ENCODE peak calls at places on chromosomes 5 and 9, in four cellular contexts. E is MCF 10A, T is Peyer's patch, I is A549. U is an unnamed sample.

GRCh38 chr5:76861616-76862015 is 11.8 kb downstream of the S100Z start:
- DNase-seq in I (no peak), T (no peak), E (no peak), U (no peak)

GRCh38 chr5:152305525-152305924 is 99.6 kb downstream of the NMUR2 start:
- DNase-seq in I (no peak), T (no peak), E (no peak), U (no peak)

GRCh38 chr5:65102826-65103673 is 334.3 kb downstream of the CWC27 start:
- DNase-seq in E (peak), I (peak), T (peak), U (peak)

GRCh38 chr5:142403583-142403982 is 78.8 kb upstream of the SPRY4 start:
- DNase-seq in T (no peak), I (no peak), E (no peak), U (no peak)

GRCh38 chr5:52859619-52860018 is 71.9 kb downstream of the ITGA1 start:
- DNase-seq in I (no peak), T (no peak), E (peak), U (no peak)

GRCh38 chr5:35857004-35857345 is 284 bp downstream of the IL7R start:
- DNase-seq in E (peak), I (no peak), T (no peak), U (no peak)

GRCh38 chr9:34072410-34072809 is 23.7 kb upstream of the UBAP2 start:
- DNase-seq in I (no peak), E (peak), T (no peak), U (no peak)

GRCh38 chr9:4293293-4293931 is 6.5 kb downstream of the GLIS3 start:
- DNase-seq in I (peak), E (peak), T (no peak), U (no peak)

GRCh38 chr5:174284873-174285272 is 239.4 kb downstream of the NSG2 start:
- DNase-seq in T (no peak), I (no peak), E (no peak), U (no peak)

GRCh38 chr5:34914671-34915138 is 599 bp downstream of the RAD1 start:
- DNase-seq in I (peak), T (peak), E (no peak), U (no peak)

GRCh38 chr9:127253446-127253845 is 11.1 kb upstream of the GARNL3 start:
- DNase-seq in I (no peak), E (no peak), T (no peak), U (no peak)

GRCh38 chr9:117305454-117305853 is 109.4 kb downstream of the ASTN2 start:
- DNase-seq in E (no peak), T (no peak), I (no peak), U (no peak)

GRCh38 chr9:94142353-94142752 is 58.1 kb downstream of the PTPDC1 start:
- DNase-seq in E (no peak), T (no peak), I (no peak), U (no peak)

GRCh38 chr5:56358703-56359428 is 125.7 kb upstream of the ANKRD55 start:
- DNase-seq in I (peak), T (no peak), E (no peak), U (no peak)

GRCh38 chr9:72205513-72205912 is 56.3 kb downstream of the GDA start:
- DNase-seq in I (no peak), T (no peak), E (peak), U (peak)

GRCh38 chr9:72207278-72207677 is 58.0 kb downstream of the GDA start:
- DNase-seq in T (no peak), E (no peak), I (no peak), U (peak)

GRCh38 chr9:72200452-72200851 is 51.2 kb downstream of the GDA start:
- DNase-seq in E (no peak), T (no peak), I (no peak), U (no peak)

GRCh38 chr9:72204062-72204461 is 54.8 kb downstream of the GDA start:
- DNase-seq in I (no peak), E (no peak), T (no peak), U (no peak)

DNA sequence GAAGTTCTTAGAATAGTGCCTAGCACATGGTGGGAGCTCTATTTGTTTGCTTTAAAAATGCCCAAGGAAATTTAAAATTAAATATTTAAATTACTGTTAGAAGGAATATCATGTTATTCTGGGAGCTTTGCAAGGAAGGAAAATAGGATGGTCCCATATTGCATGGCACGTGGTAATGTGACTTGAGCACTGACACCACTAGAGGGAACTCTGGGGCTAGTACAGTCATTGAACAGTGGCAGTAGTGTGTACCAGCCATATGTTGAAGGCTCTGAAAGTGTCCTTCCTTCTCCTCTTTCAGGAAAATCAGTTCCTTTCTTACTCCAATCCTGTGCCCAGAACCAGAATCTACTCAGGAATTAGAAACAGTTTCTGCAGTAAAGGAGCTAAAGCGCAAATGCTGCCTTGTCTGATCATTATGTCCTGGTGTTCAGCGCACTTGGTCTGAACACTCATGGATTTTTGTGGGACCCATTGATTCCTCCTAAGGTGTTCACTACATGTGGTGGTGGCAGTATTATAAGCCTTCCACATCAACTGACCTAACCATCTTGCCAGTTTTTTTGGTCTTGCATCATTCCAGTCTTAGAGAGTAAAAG is 54.1 kb downstream of the GDA start:
- DNase-seq in I (peak), T (no peak), E (peak), U (peak)
- TF ChIP-seq CTCF in I (peak), T (no peak), E (peak), U (peak)

DNA sequence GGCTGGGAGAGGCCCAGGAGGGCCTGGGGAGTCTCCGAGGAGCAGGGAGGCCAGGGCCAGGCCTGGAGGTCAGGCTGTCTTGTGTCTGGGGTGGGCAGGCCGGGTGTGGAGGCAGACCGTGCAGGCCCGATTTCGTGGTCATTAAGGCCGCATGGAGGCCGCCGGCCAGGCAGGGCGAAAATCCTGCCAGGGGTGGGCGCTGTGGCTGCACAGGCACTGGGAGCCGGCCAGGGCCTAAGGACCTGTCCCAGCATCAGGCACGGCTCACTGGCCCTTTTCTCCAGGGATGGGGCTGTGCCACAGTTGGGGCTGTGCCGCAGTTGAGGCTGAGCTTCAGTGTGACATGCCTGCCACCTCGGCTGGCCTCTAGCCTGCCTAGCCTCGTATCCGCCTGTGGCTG is 35.9 kb downstream of the ASS1 start:
- DNase-seq in E (no peak), T (no peak), I (peak), U (no peak)
- TF ChIP-seq CTCF in E (no peak), T (no peak), I (no peak), U (no peak)

DNA sequence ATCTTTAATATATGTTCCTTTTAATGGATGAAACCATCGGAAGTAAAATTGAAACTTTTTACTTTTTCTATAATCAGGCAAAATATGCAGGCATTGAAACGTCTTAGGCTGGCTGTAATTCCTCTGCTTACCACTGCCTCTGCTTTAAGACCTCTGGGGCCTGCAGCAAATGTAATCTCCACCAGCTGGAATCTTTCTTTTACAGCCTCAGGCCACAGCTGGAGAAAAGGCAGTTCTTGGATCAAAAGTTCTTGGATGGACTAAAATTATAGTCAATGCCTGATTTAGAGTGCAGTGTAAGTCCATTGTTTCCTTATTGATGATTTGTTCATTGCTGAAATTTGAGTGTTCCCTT is 396.7 kb downstream of the KCTD16 start:
- DNase-seq in T (no peak), I (no peak), E (peak), U (no peak)
- TF ChIP-seq CTCF in T (no peak), I (no peak), E (no peak), U (no peak)

GRCh38 chr5:112245616-112246015 is 173.5 kb downstream of the EPB41L4A start:
- DNase-seq in T (no peak), E (no peak), I (no peak), U (no peak)
- TF ChIP-seq CTCF in T (no peak), E (no peak), I (no peak), U (no peak)

GRCh38 chr5:73295447-73295846 is 122.5 kb downstream of the TMEM174 start:
- DNase-seq in E (no peak), I (peak), T (no peak), U (no peak)
- TF ChIP-seq CTCF in E (no peak), I (no peak), T (no peak), U (no peak)

DNA sequence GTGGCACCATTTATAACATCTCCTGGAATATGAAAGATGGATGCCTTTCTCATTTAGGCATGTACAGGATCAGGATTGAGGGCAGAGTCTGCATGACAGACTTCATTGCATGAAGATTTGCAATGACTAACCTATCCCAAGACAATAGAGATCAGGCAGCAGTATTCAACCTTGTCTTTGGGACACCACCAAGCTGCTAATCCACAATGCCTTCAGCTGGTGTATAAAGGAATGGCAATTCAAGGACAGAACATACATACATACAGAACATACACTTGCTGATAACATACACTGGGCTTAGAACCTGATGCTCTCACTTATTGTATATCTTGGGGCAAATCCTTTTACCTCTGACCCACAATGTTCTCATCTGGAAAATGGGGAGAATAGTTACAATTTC is 11.5 kb downstream of the BRINP1 start:
- DNase-seq in T (no peak), E (no peak), I (no peak), U (no peak)
- TF ChIP-seq CTCF in T (no peak), E (no peak), I (no peak), U (no peak)

DNA sequence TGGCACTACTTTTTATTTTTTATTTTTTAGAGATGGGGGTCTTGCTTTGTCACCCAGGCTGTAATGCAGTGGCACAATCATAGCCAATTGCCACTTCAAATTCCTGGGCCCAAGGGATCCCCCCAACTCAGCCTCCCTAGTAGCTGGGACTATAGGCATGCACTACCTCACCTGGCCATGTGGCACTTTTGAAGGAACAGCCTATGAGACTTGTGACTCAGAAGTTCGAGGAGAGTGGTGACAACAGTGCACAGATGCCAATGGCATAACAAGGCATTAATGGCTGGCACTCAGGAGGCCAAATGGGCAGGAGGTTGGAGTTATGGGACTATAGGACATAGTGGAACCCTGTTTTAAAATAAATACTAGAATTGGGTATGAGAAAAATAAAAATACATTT is 33.7 kb downstream of the ANKRD31 start:
- DNase-seq in I (no peak), T (peak), E (no peak), U (no peak)
- TF ChIP-seq CTCF in I (no peak), T (no peak), E (no peak), U (no peak)

GRCh38 chr9:107833295-107833694 is 343.7 kb upstream of the KLF4 start:
- DNase-seq in T (no peak), I (no peak), E (no peak), U (no peak)

GRCh38 chr9:107827304-107827703 is 337.7 kb upstream of the KLF4 start:
- DNase-seq in E (no peak), T (no peak), I (no peak), U (no peak)

GRCh38 chr9:107830479-107830878 is 340.9 kb upstream of the KLF4 start:
- DNase-seq in E (no peak), T (no peak), I (no peak), U (no peak)

DNA sequence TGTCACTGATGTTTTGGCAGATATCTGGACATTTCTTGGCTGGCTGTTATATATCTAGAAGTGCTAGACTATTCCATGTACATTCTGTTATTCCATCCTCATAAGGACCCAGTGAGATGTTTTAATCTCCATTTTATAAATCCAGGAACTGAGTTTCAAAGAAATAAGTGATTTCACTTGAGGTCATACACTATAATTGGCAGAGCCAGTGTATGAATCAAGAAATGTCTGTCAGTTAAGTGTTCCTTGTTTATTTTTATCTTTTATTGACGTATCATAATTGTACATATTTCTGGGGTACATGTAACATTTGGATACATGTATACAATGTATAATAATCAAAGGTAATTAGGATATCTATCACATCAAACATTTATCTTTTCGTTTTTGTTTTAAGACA is 338.3 kb upstream of the KLF4 start:
- DNase-seq in T (no peak), I (no peak), E (no peak), U (no peak)
- TF ChIP-seq CTCF in T (no peak), I (no peak), E (no peak), U (no peak)

GRCh38 chr5:178548751-178549150 is 41.4 kb downstream of the COL23A1 start:
- DNase-seq in I (no peak), E (no peak), T (no peak), U (no peak)

GRCh38 chr5:178547753-178548415 is 42.3 kb downstream of the COL23A1 start:
- DNase-seq in E (no peak), I (no peak), T (no peak), U (no peak)

GRCh38 chr5:178551468-178551867 is 38.7 kb downstream of the COL23A1 start:
- DNase-seq in I (no peak), E (no peak), T (no peak), U (no peak)

GRCh38 chr5:178553517-178553916 is 36.7 kb downstream of the COL23A1 start:
- DNase-seq in E (no peak), T (no peak), I (no peak), U (no peak)

GRCh38 chr5:178551059-178551458 is 39.1 kb downstream of the COL23A1 start:
- DNase-seq in I (peak), E (peak), T (no peak), U (no peak)
- TF ChIP-seq CTCF in I (peak), E (peak), T (no peak), U (peak)

DNA sequence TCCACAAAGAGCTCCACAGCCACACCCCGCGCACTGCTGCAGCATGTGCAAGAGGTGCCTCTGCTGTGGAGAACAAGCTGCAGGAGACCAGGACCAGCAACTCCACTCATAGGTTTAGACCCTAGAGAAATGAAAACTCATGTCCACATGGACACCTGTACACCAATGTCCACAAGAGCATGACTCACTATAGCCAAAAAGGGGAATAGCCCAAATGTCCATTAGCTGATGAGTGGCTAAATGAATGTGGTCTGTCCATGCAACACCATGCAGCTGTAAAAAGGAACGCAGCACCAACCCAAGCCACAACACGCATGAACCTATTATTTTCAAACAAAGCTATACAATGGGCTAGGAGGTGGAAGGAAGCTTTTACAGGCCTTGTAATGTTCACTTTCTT is 18.1 kb downstream of the DYNC2I2 start:
- DNase-seq in T (no peak), E (no peak), I (no peak), U (no peak)
- TF ChIP-seq CTCF in T (no peak), E (no peak), I (no peak), U (no peak)

U was measured in GM10248.